ENCODE peak calls at places on chromosomes 1 and 21, in seven cellular contexts. L is AG04450, E is HCT116, B is endodermal cell, Y is upper lobe of right lung, P is psoas muscle, K is K562. N is an unnamed sample.

GRCh38 chr1:247273013-247273412 is 17.1 kb downstream of the VN1R5 start:
- DNase-seq in P (no peak), K (no peak), Y (no peak), L (no peak), B (no peak), E (no peak), N (no peak)

GRCh38 chr1:90370696-90371095 is 346.4 kb downstream of the BARHL2 start:
- DNase-seq in E (no peak), K (no peak), P (no peak), B (no peak), Y (no peak), L (no peak), N (no peak)

GRCh38 chr1:74835046-74835445 is 102.1 kb downstream of the TYW3 start:
- DNase-seq in K (no peak), E (no peak), B (no peak), P (no peak), Y (no peak), L (peak; percentile 34), N (no peak)

GRCh38 chr1:78078358-78078757 is 32.6 kb downstream of the GIPC2 start:
- DNase-seq in E (no peak), L (no peak), P (no peak), Y (no peak), K (no peak), B (no peak), N (no peak)

GRCh38 chr1:158101944-158102343 is 78.8 kb upstream of the CD1D start:
- DNase-seq in K (no peak), P (no peak), E (peak; percentile 48), L (no peak), Y (no peak), B (no peak), N (no peak)

GRCh38 chr1:226125831-226126230 is 60.7 kb downstream of the ACBD3 start:
- DNase-seq in E (no peak), K (no peak), P (no peak), L (no peak), B (peak; percentile 38), Y (peak; percentile 4), N (no peak)

GRCh38 chr1:117669572-117669971 is 63.7 kb downstream of the TENT5C start:
- DNase-seq in Y (no peak), L (no peak), B (no peak), K (no peak), P (no peak), E (no peak), N (no peak)

GRCh38 chr21:25506887-25507286 is 100.4 kb downstream of the MRPL39 start:
- DNase-seq in B (no peak), P (no peak), K (no peak), Y (no peak), E (no peak), L (peak; percentile 56), N (no peak)

GRCh38 chr1:232675267-232675666 is 45.3 kb upstream of the SIPA1L2 start:
- DNase-seq in K (no peak), L (no peak), P (no peak), E (no peak), Y (no peak), B (peak; percentile 66), N (no peak)

GRCh38 chr1:230317823-230318819 is 108.0 kb downstream of the PGBD5 start:
- DNase-seq in Y (no peak), B (no peak), P (no peak), K (no peak), E (no peak), L (no peak), N (no peak)

GRCh38 chr1:93490357-93490756 is 42.4 kb downstream of the FNBP1L start:
- DNase-seq in L (no peak), E (no peak), K (no peak), Y (no peak), P (no peak), B (no peak), N (no peak)

GRCh38 chr1:72623299-72623708 is 341.0 kb upstream of the NEGR1 start:
- DNase-seq in P (no peak), B (peak; percentile 64), E (no peak), L (peak; percentile 11), K (no peak), Y (no peak), N (no peak)

GRCh38 chr1:40760984-40761383 is 22.6 kb upstream of the KCNQ4 start:
- DNase-seq in Y (no peak), E (no peak), L (no peak), K (no peak), B (no peak), P (no peak), N (no peak)

GRCh38 chr1:226309398-226310122 is 596 bp upstream of the LIN9 start:
- DNase-seq in L (no peak), P (no peak), K (no peak), E (no peak), B (no peak), Y (no peak), N (no peak)

GRCh38 chr1:203521071-203521794 is 27.3 kb downstream of the OPTC start:
- DNase-seq in B (peak; percentile 45), Y (no peak), E (no peak), P (no peak), L (no peak), K (no peak), N (no peak)

GRCh38 chr21:29586696-29587095 is 288.0 kb downstream of the BACH1 start:
- DNase-seq in B (no peak), P (no peak), Y (no peak), E (no peak), L (no peak), K (no peak), N (no peak)

GRCh38 chr1:26981146-26981846 is 12.2 kb upstream of the TRNP1 start:
- DNase-seq in L (no peak), Y (no peak), B (no peak), P (no peak), E (no peak), K (no peak), N (no peak)

GRCh38 chr1:41640756-41641482 is 156.4 kb upstream of the EDN2 start:
- DNase-seq in L (no peak), Y (peak; percentile 17), K (no peak), E (no peak), P (no peak), B (peak; percentile 13), N (no peak)

GRCh38 chr21:45981641-45982255 is at the start of gene COL6A1:
- DNase-seq in L (no peak), K (peak; percentile 90), P (peak; percentile 85), B (peak; percentile 67), E (no peak), Y (peak; percentile 80), N (peak; percentile 51)

GRCh38 chr1:208654241-208654640 is 410.1 kb upstream of the PLXNA2 start:
- DNase-seq in E (peak; percentile 22), Y (no peak), P (no peak), K (peak; percentile 49), L (no peak), B (peak; percentile 51), N (no peak)

DNA sequence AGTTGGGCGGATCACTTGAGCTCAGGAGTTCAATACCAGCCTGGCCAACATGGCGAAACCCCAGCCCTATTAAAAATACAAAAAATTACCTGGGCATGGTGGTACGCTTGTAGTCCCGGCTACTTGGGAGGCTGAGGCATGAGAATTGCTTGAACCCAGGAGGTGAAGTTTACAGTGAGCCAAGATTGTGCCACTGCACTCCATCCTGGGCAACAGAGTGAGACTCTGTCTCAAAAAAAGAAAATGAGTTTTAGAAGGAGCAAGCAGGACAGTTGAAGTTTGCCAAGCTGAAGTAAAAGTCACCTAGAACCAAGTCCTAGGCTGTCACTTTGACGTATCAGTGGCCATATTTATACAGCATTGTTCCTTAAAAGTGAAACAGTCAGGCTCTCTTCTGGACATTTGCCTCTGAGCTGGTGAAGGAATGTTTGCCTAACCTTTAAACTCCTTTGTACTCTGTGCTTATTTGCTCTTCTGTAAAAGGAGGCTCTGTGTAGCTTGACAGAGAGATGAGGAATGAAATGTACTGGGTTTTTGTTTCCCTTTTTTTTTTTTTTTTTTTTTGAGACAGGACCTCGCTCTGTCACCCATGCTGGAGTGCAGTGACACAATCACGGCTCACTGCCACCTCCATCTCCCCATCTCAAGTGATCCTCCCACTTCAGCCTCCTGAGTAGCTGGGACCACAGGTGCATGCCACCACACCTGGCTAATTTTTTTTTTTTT is 2.8 kb downstream of the RAB4A start:
- DNase-seq in B (no peak), P (no peak), K (no peak), L (no peak), E (no peak), Y (no peak), N (no peak)
- H3K27ac ChIP-seq in B (no peak overlapping the region), P (no peak overlapping the region), K (no peak overlapping the region), L (no peak overlapping the region), E (no peak overlapping the region), Y (no peak overlapping the region), N (no peak overlapping the region)

GRCh38 chr1:197180252-197180878 is 33.9 kb upstream of the ASPM start:
- DNase-seq in L (peak; percentile 71), K (peak; percentile 40), Y (no peak), B (no peak), P (no peak), E (no peak), N (no peak)
- TF ChIP-seq CTCF in L (peak; percentile 77), K (peak; percentile 48), Y (peak; percentile 56), B (peak; percentile 84), P (peak; percentile 72), E (peak; percentile 50), N (peak; percentile 53)

DNA sequence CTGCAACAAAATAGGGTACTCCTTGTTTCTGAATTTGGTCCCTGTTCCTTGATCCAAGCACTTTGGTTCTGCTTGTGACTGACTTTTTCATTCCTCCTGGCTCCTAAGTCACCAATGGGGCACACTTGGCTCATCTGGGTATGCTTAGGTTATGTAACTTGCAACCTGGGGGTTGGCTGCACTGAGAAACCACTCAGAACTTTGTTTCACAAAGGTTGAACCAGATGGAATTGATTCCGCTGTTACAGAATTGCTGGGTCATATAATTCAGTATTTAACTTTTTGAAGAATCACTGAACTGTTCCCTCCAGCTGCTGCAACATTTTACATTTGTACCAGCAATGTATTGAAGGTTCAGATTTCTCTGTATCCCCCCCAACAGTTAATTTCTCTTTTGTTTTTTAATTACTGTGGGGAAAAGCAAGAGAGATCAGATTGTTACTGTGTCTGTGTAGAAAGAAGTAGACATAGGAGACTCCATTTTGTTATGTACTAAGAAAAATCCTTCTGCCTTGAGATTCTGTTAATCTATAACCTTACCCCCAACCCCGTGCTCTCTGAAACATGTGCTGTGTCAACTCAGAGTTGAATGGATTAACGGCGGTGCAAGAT is 9.6 kb upstream of the NVL start:
- DNase-seq in K (no peak), B (no peak), E (no peak), P (no peak), L (no peak), Y (no peak), N (no peak)
- H3K27ac ChIP-seq in K (no peak overlapping the region), B (no peak overlapping the region), E (no peak overlapping the region), P (no peak overlapping the region), L (no peak overlapping the region), Y (peak overlapping the region; percentile 76), N (no peak overlapping the region)

GRCh38 chr21:37461494-37461893 is 94.9 kb downstream of the DYRK1A start:
- DNase-seq in P (no peak), Y (no peak), K (no peak), L (no peak), B (no peak), E (no peak), N (no peak)

GRCh38 chr21:37458669-37459276 is 92.2 kb downstream of the DYRK1A start:
- DNase-seq in Y (no peak), K (no peak), L (no peak), B (no peak), E (no peak), P (no peak), N (no peak)

GRCh38 chr21:37459575-37459974 is 93.0 kb downstream of the DYRK1A start:
- DNase-seq in K (no peak), Y (no peak), P (no peak), B (no peak), L (peak; percentile 30), E (no peak), N (no peak)

GRCh38 chr21:37462087-37462861 is 95.7 kb downstream of the DYRK1A start:
- DNase-seq in P (no peak), E (no peak), K (no peak), L (no peak), Y (no peak), B (no peak), N (no peak)

GRCh38 chr21:37460196-37460595 is 93.6 kb downstream of the DYRK1A start:
- DNase-seq in E (no peak), P (no peak), B (peak; percentile 76), Y (no peak), K (peak; percentile 67), L (no peak), N (no peak)
- TF ChIP-seq CTCF in E (no peak), P (no peak), B (peak; percentile 75), Y (no peak), K (peak; percentile 70), L (peak; percentile 26), N (no peak)